ENCODE peak calls at places on chromosomes 16 and 17, in six cellular contexts. P is NB4, T is AG09319, F is progenitor cell of endocrine pancreas, C is heart right ventricle, W is cardiac fibroblast. B is an unnamed sample.

GRCh38 chr16:14310519-14310991 is 239.4 kb downstream of the MRTFB start:
- DNase-seq in P (peak), T (no peak), F (no peak), C (no peak), W (peak), B (no peak)

GRCh38 chr17:64020068-64020766 is at the start of gene ICAM2:
- DNase-seq in P (peak), T (no peak), F (no peak), C (peak), W (no peak), B (no peak)

GRCh38 chr17:17562145-17562529 is 29.4 kb downstream of the PEMT start:
- DNase-seq in P (no peak), T (no peak), F (no peak), C (no peak), W (no peak), B (no peak)

GRCh38 chr16:57306676-57307341 is 22.3 kb upstream of the PLLP start:
- DNase-seq in P (no peak), T (no peak), F (no peak), C (no peak), W (no peak), B (no peak)

GRCh38 chr17:28950017-28950751 is 1.1 kb downstream of the PHF12 start:
- DNase-seq in P (peak), T (no peak), F (no peak), C (peak), W (peak), B (peak)

GRCh38 chr16:13856398-13856797 is 63.6 kb upstream of the ERCC4 start:
- DNase-seq in P (no peak), T (no peak), F (no peak), C (no peak), W (no peak), B (no peak)

GRCh38 chr17:46059457-46059856 is 60.4 kb downstream of the STH start:
- DNase-seq in P (no peak), T (no peak), F (no peak), C (no peak), W (no peak), B (no peak)

GRCh38 chr16:72848759-72849664 is 198.9 kb downstream of the ZFHX3 start:
- DNase-seq in P (no peak), T (peak), F (no peak), C (peak), W (peak), B (peak)

GRCh38 chr17:19750020-19750572 is 2.0 kb upstream of the ALDH3A1 start:
- DNase-seq in P (no peak), T (no peak), F (no peak), C (no peak), W (no peak), B (no peak)

GRCh38 chr17:55453836-55454557 is 32.4 kb upstream of the MMD start:
- DNase-seq in P (no peak), T (no peak), F (no peak), C (no peak), W (no peak), B (no peak)

GRCh38 chr16:67173808-67174705 is 3.7 kb downstream of the NOL3 start:
- DNase-seq in P (peak), T (peak), F (peak), C (peak), W (peak), B (peak)

GRCh38 chr17:44655983-44656700 is at the start of gene MEIOC:
- DNase-seq in P (no peak), T (no peak), F (peak), C (no peak), W (peak), B (peak)

GRCh38 chr17:39239640-39240314 is 14.0 kb upstream of the STAC2 start:
- DNase-seq in P (peak), T (no peak), F (peak), C (peak), W (no peak), B (peak)

GRCh38 chr17:79324219-79324618 is 249.6 kb downstream of the ENGASE start:
- DNase-seq in P (no peak), T (no peak), F (no peak), C (no peak), W (no peak), B (no peak)

GRCh38 chr17:45873728-45874127 is 20.6 kb upstream of the MAPT start:
- DNase-seq in P (peak), T (no peak), F (no peak), C (no peak), W (no peak), B (no peak)

GRCh38 chr16:67415872-67416793 is at the start of gene ZDHHC1:
- DNase-seq in P (no peak), T (no peak), F (peak), C (peak), W (peak), B (peak)

GRCh38 chr16:79071424-79071823 is 529.1 kb downstream of the MAF start:
- DNase-seq in P (no peak), T (no peak), F (no peak), C (no peak), W (no peak), B (no peak)

GRCh38 chr17:62916684-62917571 is 49.1 kb upstream of the TANC2 start:
- DNase-seq in P (no peak), T (no peak), F (no peak), C (no peak), W (peak), B (no peak)

GRCh38 chr16:53085539-53086450 is 31.0 kb downstream of the CHD9 start:
- DNase-seq in P (no peak), T (no peak), F (no peak), C (no peak), W (peak), B (no peak)

GRCh38 chr17:8887834-8888703 is 20.6 kb upstream of the PIK3R6 start:
- DNase-seq in P (no peak), T (no peak), F (no peak), C (peak), W (peak), B (no peak)

GRCh38 chr16:19132898-19133297 is 19.1 kb downstream of the ITPRIPL2 start:
- DNase-seq in P (no peak), T (no peak), F (no peak), C (no peak), W (no peak), B (no peak)

GRCh38 chr17:30021708-30022317 is 80.4 kb downstream of the EFCAB5 start:
- DNase-seq in P (peak), T (peak), F (no peak), C (no peak), W (peak), B (peak)

GRCh38 chr16:67055712-67056487 is 27.0 kb downstream of the CBFB start:
- DNase-seq in P (peak), T (peak), F (no peak), C (no peak), W (peak), B (no peak)

DNA sequence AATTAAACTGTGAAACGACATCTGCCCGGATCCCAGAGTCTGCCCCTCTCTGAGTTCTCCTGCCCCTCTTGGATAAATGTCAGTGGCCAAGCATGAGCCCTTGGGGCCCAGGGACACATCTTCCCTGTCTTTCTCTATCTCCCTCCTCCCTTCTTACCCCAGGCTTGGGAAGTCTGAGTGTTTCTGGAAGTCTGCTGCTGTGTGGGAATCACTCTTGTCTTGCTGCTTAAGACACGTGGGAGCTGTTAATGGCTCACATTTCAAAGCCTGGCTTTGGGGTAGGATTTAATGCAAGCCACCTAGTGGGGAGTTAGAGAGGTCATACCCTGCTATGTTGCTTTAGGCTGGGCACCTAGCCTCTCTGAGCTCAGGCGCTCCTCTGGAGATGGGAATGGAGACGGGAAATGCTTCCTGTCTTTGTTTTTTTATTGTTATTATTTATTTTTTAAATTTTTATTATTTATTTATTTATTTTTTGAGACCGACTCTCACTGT is 218.5 kb upstream of the CIBAR2 start:
- DNase-seq in P (peak), T (peak), F (no peak), C (no peak), W (peak), B (peak)
- TF ChIP-seq CTCF in P (peak), T (peak), F (peak), C (peak), W (peak), B (peak)

GRCh38 chr16:67884-68789 is 4.3 kb downstream of the RHBDF1 start:
- DNase-seq in P (no peak), T (no peak), F (peak), C (peak), W (peak), B (no peak)
- TF ChIP-seq CTCF in P (no peak), T (no peak), F (no peak), C (no peak), W (no peak), B (no peak)

GRCh38 chr17:15885770-15886169 is 59.2 kb upstream of the ADORA2B start:
- DNase-seq in P (peak), T (no peak), F (no peak), C (no peak), W (no peak), B (no peak)

GRCh38 chr17:15884731-15885130 is 60.2 kb upstream of the ADORA2B start:
- DNase-seq in P (no peak), T (no peak), F (no peak), C (no peak), W (peak), B (no peak)

GRCh38 chr17:15882777-15883176 is 62.2 kb upstream of the ADORA2B start:
- DNase-seq in P (no peak), T (no peak), F (no peak), C (no peak), W (no peak), B (no peak)

GRCh38 chr17:15883617-15884111 is 61.3 kb upstream of the ADORA2B start:
- DNase-seq in P (peak), T (no peak), F (no peak), C (no peak), W (peak), B (no peak)

GRCh38 chr17:15882058-15882720 is 62.7 kb upstream of the ADORA2B start:
- DNase-seq in P (peak), T (no peak), F (no peak), C (no peak), W (no peak), B (no peak)
- TF ChIP-seq CTCF in P (no peak), T (no peak), F (peak), C (no peak), W (peak), B (no peak)

DNA sequence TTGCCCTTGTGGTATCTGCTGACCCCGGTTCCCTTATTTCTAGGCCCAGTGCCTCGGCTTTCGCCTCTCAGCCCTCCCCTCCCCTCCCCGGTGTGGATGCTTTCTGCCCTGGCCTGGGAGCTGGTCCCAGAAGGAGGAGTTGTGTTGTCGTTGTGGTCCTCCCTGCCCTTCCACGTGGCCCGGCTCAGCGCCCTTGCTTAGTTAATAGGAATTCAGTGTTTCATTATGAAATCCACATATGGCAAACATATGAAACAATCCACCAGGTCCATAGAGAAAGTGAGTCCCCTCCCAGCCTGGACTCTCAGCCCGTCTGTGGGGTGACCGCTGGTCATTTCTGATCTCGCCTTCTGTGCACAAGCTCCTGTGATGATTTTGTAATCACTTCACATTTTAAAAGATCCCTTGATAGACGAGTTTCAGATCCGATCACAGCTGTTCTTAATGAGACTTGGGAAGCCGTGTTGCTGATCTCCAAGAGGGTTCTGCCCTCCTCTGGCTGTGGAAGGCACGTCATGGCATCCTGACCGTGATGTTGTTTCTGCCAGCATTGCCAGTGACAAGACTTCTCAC is 112.1 kb downstream of the BANP start:
- DNase-seq in P (no peak), T (peak), F (no peak), C (no peak), W (peak), B (no peak)
- TF ChIP-seq CTCF in P (no peak), T (peak), F (no peak), C (peak), W (peak), B (no peak)

GRCh38 chr17:47465165-47465564 is 65.7 kb upstream of the NPEPPS start:
- DNase-seq in P (no peak), T (no peak), F (no peak), C (no peak), W (no peak), B (no peak)

GRCh38 chr17:47470836-47471235 is 60.1 kb upstream of the NPEPPS start:
- DNase-seq in P (no peak), T (no peak), F (no peak), C (no peak), W (no peak), B (no peak)
- TF ChIP-seq CTCF in P (no peak), T (no peak), F (no peak), C (no peak), W (no peak), B (no peak)

GRCh38 chr16:80923356-80923755 is 83.3 kb downstream of the CMC2 start:
- DNase-seq in P (no peak), T (no peak), F (no peak), C (no peak), W (no peak), B (no peak)

GRCh38 chr16:80924372-80924978 is 82.2 kb downstream of the CMC2 start:
- DNase-seq in P (peak), T (no peak), F (peak), C (peak), W (peak), B (peak)
- TF ChIP-seq CTCF in P (peak), T (peak), F (peak), C (peak), W (peak), B (peak)

GRCh38 chr17:75849304-75849695 is 5.1 kb upstream of the UNC13D start:
- DNase-seq in P (no peak), T (no peak), F (no peak), C (no peak), W (no peak), B (no peak)

GRCh38 chr17:75849724-75850123 is 5.4 kb downstream of the WBP2 start:
- DNase-seq in P (no peak), T (no peak), F (no peak), C (no peak), W (no peak), B (no peak)

GRCh38 chr17:75846701-75847594 is 2.7 kb upstream of the UNC13D start:
- DNase-seq in P (no peak), T (no peak), F (no peak), C (no peak), W (no peak), B (no peak)

GRCh38 chr17:75847595-75848522 is 3.7 kb upstream of the UNC13D start:
- DNase-seq in P (no peak), T (no peak), F (no peak), C (no peak), W (no peak), B (no peak)

GRCh38 chr17:75848523-75849303 is 4.5 kb upstream of the UNC13D start:
- DNase-seq in P (peak), T (no peak), F (peak), C (peak), W (peak), B (peak)
- TF ChIP-seq CTCF in P (peak), T (peak), F (peak), C (peak), W (peak), B (peak)

DNA sequence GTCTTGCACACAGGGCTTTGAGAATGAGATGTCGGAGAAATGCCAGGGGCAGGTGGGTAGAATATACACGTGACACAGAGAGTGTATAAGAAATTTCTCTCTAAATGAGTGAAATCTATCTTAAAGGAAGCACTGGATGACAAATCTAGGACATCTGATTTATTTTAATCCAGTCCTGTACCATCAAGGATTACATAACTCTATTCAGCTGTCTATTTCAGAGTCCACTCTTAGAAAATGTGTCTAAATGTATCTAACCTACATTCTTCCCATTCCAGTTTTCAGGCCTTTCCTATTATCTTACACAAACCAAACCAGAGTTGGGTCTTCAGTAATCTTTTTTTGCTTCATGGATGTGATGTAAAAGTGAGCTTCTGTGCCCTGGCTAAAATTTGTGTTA is 181.9 kb downstream of the CNTNAP4 start:
- DNase-seq in P (no peak), T (no peak), F (no peak), C (no peak), W (no peak), B (no peak)
- TF ChIP-seq CTCF in P (no peak), T (no peak), F (no peak), C (no peak), W (no peak), B (no peak)

DNA sequence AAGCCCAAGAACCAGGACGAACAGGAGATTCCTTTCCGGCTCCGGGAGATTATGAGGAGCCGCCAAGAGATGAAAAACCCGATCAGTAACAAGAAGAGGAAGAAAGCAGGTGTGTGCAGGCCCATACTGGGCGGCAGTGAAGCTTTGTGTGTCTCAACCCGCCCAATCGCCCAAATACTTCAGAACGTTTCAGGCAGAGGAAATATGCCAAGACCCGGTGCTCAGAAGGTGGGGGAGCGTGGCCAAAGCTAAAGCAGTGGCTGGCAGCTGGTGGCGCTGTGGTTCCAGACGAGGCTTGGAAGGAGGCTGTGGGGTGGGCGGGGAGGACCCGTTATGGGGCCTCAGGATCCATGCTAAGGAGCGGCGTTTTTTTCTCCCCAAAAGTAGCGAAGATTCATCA is 1.2 kb downstream of the CCDC137 start:
- DNase-seq in P (peak), T (no peak), F (no peak), C (no peak), W (no peak), B (no peak)
- TF ChIP-seq CTCF in P (peak), T (no peak), F (no peak), C (no peak), W (no peak), B (no peak)

GRCh38 chr17:58084317-58084981 is 1.2 kb downstream of the DYNLL2 start:
- DNase-seq in P (peak), T (no peak), F (no peak), C (peak), W (peak), B (peak)
- TF ChIP-seq CTCF in P (peak), T (no peak), F (peak), C (peak), W (no peak), B (no peak)

B was measured in Calu3.